ENCODE peak calls at places on chromosomes 3 and 15, in four cellular contexts. H is adrenal gland, O is GM23338, I is PC-9. D is an unnamed sample. For H3K4me1, the result is how much of the 10 kb centered on the place peaks cover.

GRCh38 chr3:77655421-77655820 is 615.5 kb downstream of the ROBO2 start:
- DNase-seq in H (no peak), O (no peak), I (no peak), D (no peak)

GRCh38 chr15:40929730-40930429 is 740 bp downstream of the DLL4 start:
- DNase-seq in H (peak), O (peak), I (no peak), D (peak)

GRCh38 chr15:62739507-62739906 is 303.0 kb upstream of the TPM1 start:
- DNase-seq in H (no peak), O (no peak), I (peak), D (no peak)

GRCh38 chr15:88218557-88219214 is 37.9 kb downstream of the NTRK3 start:
- DNase-seq in H (no peak), O (no peak), I (no peak), D (no peak)

GRCh38 chr15:25508369-25509002 is 69.7 kb upstream of the UBE3A start:
- DNase-seq in H (no peak), O (peak), I (no peak), D (no peak)

GRCh38 chr3:41848745-41849574 is 112.9 kb downstream of the ULK4 start:
- DNase-seq in H (no peak), O (no peak), I (no peak), D (no peak)

GRCh38 chr3:44954962-44955361 is 21.0 kb downstream of the ZDHHC3 start:
- DNase-seq in H (no peak), O (no peak), I (peak), D (no peak)

GRCh38 chr3:136883967-136884720 is 22.1 kb downstream of the NCK1 start:
- DNase-seq in H (no peak), O (no peak), I (no peak), D (no peak)

GRCh38 chr3:77577264-77577663 is 537.4 kb downstream of the ROBO2 start:
- DNase-seq in H (no peak), O (no peak), I (no peak), D (no peak)

GRCh38 chr3:90035643-90036042 is 928.2 kb downstream of the EPHA3 start:
- DNase-seq in H (no peak), O (no peak), I (no peak), D (no peak)

GRCh38 chr15:42018306-42019224 is 2.3 kb downstream of the PLA2G4E start:
- DNase-seq in H (no peak), O (no peak), I (no peak), D (peak)

GRCh38 chr15:83287541-83288027 is 3.1 kb upstream of the BNC1 start:
- DNase-seq in H (no peak), O (no peak), I (peak), D (no peak)

GRCh38 chr3:73148653-73149052 is 87.2 kb downstream of the EBLN2 start:
- DNase-seq in H (peak), O (no peak), I (no peak), D (no peak)

GRCh38 chr3:43797794-43798193 is 107.1 kb downstream of the ABHD5 start:
- DNase-seq in H (no peak), O (no peak), I (no peak), D (no peak)

GRCh38 chr3:69051796-69052566 is at the start of gene TMF1:
- DNase-seq in H (peak), O (peak), I (peak), D (peak)

GRCh38 chr15:84960391-84961113 is 21.1 kb upstream of the PDE8A start:
- DNase-seq in H (no peak), O (peak), I (no peak), D (no peak)

GRCh38 chr3:53236112-53236841 is 19.5 kb downstream of the TKT start:
- DNase-seq in H (peak), O (no peak), I (peak), D (peak)

GRCh38 chr15:27339138-27339537 is 368.2 kb downstream of the GABRG3 start:
- DNase-seq in H (no peak), O (peak), I (no peak), D (no peak)

GRCh38 chr3:12663311-12663935 is 494 bp downstream of the RAF1 start:
- DNase-seq in H (peak), O (peak), I (no peak), D (peak)

GRCh38 chr15:67076147-67076843 is 10.9 kb downstream of the SMAD3 start:
- DNase-seq in H (no peak), O (no peak), I (peak), D (peak)

GRCh38 chr3:66582721-66583141 is 81.9 kb upstream of the LRIG1 start:
- DNase-seq in H (no peak), O (no peak), I (no peak), D (peak)

GRCh38 chr3:16484216-16484615 is 29.3 kb downstream of the RFTN1 start:
- DNase-seq in H (peak), O (no peak), I (no peak), D (no peak)

GRCh38 chr15:62348528-62349087 is 183.5 kb upstream of the C2CD4B start:
- DNase-seq in H (no peak), O (no peak), I (no peak), D (no peak)

GRCh38 chr3:66738625-66739330 is 238.0 kb upstream of the LRIG1 start:
- DNase-seq in H (no peak), O (no peak), I (peak), D (no peak)

GRCh38 chr15:41286665-41287333 is 45.6 kb downstream of the OIP5 start:
- DNase-seq in H (no peak), O (no peak), I (peak), D (no peak)

GRCh38 chr3:186963636-186964035 is 33.3 kb downstream of the ST6GAL1 start:
- DNase-seq in H (no peak), O (no peak), I (no peak), D (no peak)

GRCh38 chr3:28053759-28054158 is 187.7 kb upstream of the CMC1 start:
- DNase-seq in H (no peak), O (no peak), I (peak), D (no peak)

GRCh38 chr3:79406175-79406574 is 361.6 kb downstream of the ROBO1 start:
- DNase-seq in H (no peak), O (peak), I (no peak), D (no peak)

GRCh38 chr3:9809615-9810356 is at the start of gene TTLL3:
- DNase-seq in H (peak), O (peak), I (no peak), D (peak)

GRCh38 chr3:188135271-188135670 is 18.7 kb upstream of the LPP start:
- DNase-seq in H (no peak), O (no peak), I (no peak), D (no peak)

GRCh38 chr15:47294765-47295259 is 422.5 kb upstream of the SEMA6D start:
- DNase-seq in H (no peak), O (no peak), I (no peak), D (no peak)

GRCh38 chr3:22939349-22939748 is 263.8 kb upstream of the UBE2E2 start:
- DNase-seq in H (no peak), O (no peak), I (no peak), D (no peak)

GRCh38 chr3:114464548-114464947 is 170.7 kb downstream of the TIGIT start:
- DNase-seq in H (no peak), O (peak), I (no peak), D (no peak)

GRCh38 chr3:58388550-58389061 is 45.0 kb downstream of the PDHB start:
- DNase-seq in H (no peak), O (peak), I (no peak), D (no peak)

GRCh38 chr3:194640829-194641228 is 7.6 kb upstream of the TMEM44 start:
- DNase-seq in H (peak), O (peak), I (no peak), D (no peak)

GRCh38 chr15:90860450-90860849 is 7.9 kb upstream of the FURIN start:
- DNase-seq in H (no peak), O (no peak), I (peak), D (no peak)

GRCh38 chr3:196060834-196061233 is 21.1 kb downstream of the TFRC start:
- DNase-seq in H (no peak), O (no peak), I (no peak), D (no peak)

GRCh38 chr15:101506491-101506890 is 17.0 kb upstream of the PCSK6 start:
- DNase-seq in H (no peak), O (no peak), I (no peak), D (no peak)

GRCh38 chr15:46607103-46607502 is 972.3 kb downstream of the SQOR start:
- DNase-seq in H (no peak), O (no peak), I (no peak), D (no peak)

DNA sequence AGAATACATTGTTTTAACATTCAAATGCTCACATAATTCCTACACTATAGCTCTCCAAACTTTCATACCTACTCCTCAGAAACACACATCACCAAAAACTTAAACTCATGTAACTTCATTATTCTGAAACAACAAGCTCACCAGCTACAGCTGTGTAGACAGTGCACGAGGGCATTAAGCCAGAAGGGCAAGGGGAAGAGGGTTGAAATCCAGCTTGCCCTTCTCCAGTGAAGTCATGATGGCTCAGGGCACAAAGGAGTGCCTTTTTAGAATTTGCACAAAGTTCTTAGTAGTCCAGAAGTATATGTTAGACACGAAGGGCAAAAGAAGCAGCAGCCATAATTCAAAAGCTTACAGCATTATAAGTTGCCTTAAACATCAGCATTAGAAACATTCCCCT is 8.6 kb downstream of the SLC12A6 start:
- DNase-seq in H (no peak), O (no peak), I (no peak), D (no peak)
- H3K4me3 ChIP-seq in H (no peak), O (no peak), I (no peak), D (no peak)

GRCh38 chr3:87084868-87085267 is 93.9 kb upstream of the VGLL3 start:
- DNase-seq in H (no peak), O (no peak), I (no peak), D (no peak)

GRCh38 chr3:87088366-87088983 is 97.5 kb upstream of the VGLL3 start:
- DNase-seq in H (no peak), O (no peak), I (no peak), D (no peak)

DNA sequence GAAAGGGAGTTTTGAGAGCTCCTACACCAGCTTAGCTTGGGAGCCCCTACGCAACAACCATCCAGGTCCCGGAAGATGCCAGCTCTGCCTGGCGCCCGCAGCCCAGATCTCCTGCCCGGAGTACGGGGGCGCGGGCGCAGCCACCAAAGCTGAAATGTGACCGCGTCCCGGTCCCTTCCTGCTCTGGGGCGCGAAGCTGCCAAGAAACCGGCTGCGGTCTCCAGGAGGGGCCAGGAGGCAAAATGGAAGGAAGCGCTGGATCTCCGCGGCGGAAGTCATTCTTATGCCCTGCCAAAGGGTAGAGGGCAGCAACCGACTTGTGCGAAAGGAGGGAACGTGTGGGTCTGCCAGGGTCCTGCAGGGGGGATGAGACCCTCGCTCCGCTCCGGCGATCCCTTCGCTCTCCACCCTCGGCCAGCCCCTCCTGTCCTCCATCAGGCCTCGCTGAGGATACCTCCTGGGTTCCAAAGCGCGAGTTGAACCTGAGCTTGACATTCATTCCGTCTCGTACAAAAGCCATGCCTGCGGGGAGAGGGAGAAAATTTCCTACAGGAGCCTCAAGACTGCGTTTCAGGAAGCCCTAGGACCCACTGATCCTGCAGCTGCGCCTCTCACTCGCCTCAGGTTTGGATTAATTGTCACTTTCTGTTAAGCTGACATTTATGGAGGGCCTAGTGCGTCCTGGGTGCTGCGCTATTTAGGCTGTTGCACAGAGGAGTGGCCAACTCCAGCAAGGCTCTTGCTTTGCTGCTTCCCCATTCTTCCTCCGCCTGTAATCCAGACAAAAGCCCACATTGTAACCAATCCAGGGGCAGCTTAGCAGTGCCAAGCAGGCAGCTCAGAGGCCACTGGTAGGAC is 98.3 kb upstream of the VGLL3 start:
- DNase-seq in H (peak), O (peak), I (peak), D (peak)
- TF ChIP-seq CTCF in H (no peak), O (no peak), I (no peak), D (no peak)

GRCh38 chr15:65066635-65067333 is 1.0 kb downstream of the RASL12 start:
- DNase-seq in H (no peak), O (peak), I (no peak), D (no peak)
- H3K4me1 ChIP-seq in H (under half), O (under half), I (under half), D (under half)

GRCh38 chr3:13896473-13897154 is 16.7 kb upstream of the WNT7A start:
- DNase-seq in H (no peak), O (peak), I (peak), D (no peak)
- H3K4me3 ChIP-seq in H (no peak), O (peak), I (peak), D (peak)

DNA sequence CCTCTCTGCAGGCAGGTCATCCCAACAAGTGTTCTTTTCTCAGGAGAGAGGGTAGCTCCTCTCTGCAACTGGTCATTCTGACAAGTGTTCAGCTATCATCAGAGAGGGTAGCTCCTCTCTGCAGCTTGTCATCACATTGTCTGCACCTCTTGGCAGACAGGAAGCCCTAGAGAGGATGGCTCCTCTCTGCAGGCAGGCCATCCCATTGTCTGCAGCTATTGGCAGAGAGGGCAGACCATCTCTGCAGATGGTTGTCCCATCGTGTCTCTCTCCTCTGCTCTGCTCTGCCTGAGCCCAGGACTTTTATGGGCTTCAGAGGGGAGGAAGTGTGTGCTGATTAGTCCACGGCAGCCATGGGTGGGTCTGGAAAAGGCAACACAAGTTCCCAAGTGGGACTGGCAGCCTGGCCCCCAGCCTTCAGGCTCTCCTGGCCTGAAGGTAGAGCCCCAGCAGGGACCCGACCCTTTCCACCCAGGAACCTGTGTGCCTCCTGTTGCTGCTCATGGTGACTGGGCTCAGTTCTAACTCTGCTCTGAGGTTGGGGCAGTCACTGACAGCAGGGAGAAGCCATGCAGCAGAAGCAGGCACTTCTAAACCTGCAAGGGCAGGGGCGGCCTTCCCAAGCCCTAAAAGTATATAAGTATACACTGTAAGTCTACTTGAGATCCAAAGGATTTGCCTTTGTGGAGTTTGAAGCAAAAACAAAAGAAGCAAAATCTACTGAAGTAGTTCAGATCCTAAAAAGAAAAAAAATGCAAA is 637.9 kb downstream of the PLOD2 start:
- DNase-seq in H (no peak), O (no peak), I (no peak), D (no peak)
- TF ChIP-seq CTCF in H (no peak), O (no peak), I (no peak), D (no peak)

GRCh38 chr3:76509179-76509830 is 530.6 kb upstream of the ROBO2 start:
- DNase-seq in H (no peak), O (no peak), I (no peak), D (no peak)

GRCh38 chr3:76514836-76515235 is 525.1 kb upstream of the ROBO2 start:
- DNase-seq in H (no peak), O (no peak), I (no peak), D (no peak)
- H3K4me1 ChIP-seq in H (under half), O (under half), I (under half), D (under half)

D was measured in psoas muscle.